ENCODE peak calls at places on chromosome 1, in five cellular contexts. O is OCI-LY7, Y is neuronal stem cell, E is AG09309, F is right lobe of liver. I is an unnamed sample.

GRCh38 chr1:215899901-215900300 is 332.8 kb downstream of the KCTD3 start:
- DNase-seq in F (no peak), E (no peak), O (no peak), Y (no peak), I (no peak)

GRCh38 chr1:57770772-57771171 is 346.9 kb upstream of the DAB1 start:
- DNase-seq in E (no peak), O (peak; percentile 2), Y (no peak), F (no peak), I (no peak)

GRCh38 chr1:17427696-17428660 is 11.5 kb downstream of the RCC2 start:
- DNase-seq in E (no peak), Y (no peak), O (no peak), F (no peak), I (no peak)

GRCh38 chr1:184502154-184502553 is 115.3 kb downstream of the C1orf21 start:
- DNase-seq in F (no peak), Y (no peak), E (no peak), O (no peak), I (no peak)

GRCh38 chr1:114111731-114112661 is 41.7 kb downstream of the SYT6 start:
- DNase-seq in E (no peak), O (no peak), F (no peak), Y (no peak), I (no peak)

GRCh38 chr1:234546890-234547788 is 62.8 kb downstream of the IRF2BP2 start:
- DNase-seq in F (no peak), E (no peak), Y (no peak), O (no peak), I (no peak)

GRCh38 chr1:101112051-101112770 is 86.6 kb upstream of the DPH5 start:
- DNase-seq in Y (no peak), E (no peak), F (peak; percentile 36), O (peak; percentile 35), I (no peak)

GRCh38 chr1:178774263-178774662 is 49.2 kb downstream of the RALGPS2 start:
- DNase-seq in Y (no peak), E (no peak), F (no peak), O (peak; percentile 48), I (peak; percentile 5)

GRCh38 chr1:87278791-87279190 is 49.9 kb upstream of the LMO4 start:
- DNase-seq in E (no peak), F (no peak), Y (no peak), O (no peak), I (no peak)

GRCh38 chr1:209839875-209840491 is 12.2 kb downstream of the UTP25 start:
- DNase-seq in F (no peak), Y (no peak), E (peak; percentile 76), O (no peak), I (peak; percentile 85)

GRCh38 chr1:96313216-96313615 is 408.4 kb upstream of the PTBP2 start:
- DNase-seq in F (no peak), Y (no peak), O (no peak), E (peak; percentile 41), I (no peak)

GRCh38 chr1:227855687-227856086 is 40.2 kb downstream of the PRSS38 start:
- DNase-seq in Y (no peak), O (no peak), F (no peak), E (no peak), I (no peak)

GRCh38 chr1:172638885-172639831 is 19.7 kb upstream of the FASLG start:
- DNase-seq in Y (no peak), F (no peak), O (no peak), E (peak; percentile 64), I (peak; percentile 86)

GRCh38 chr1:201720522-201720844 is 108.5 kb upstream of the IPO9 start:
- DNase-seq in E (no peak), Y (no peak), O (no peak), F (no peak), I (no peak)

GRCh38 chr1:201717286-201717685 is 111.7 kb upstream of the IPO9 start:
- DNase-seq in O (no peak), F (no peak), Y (no peak), E (no peak), I (no peak)

GRCh38 chr1:201718346-201719202 is 110.4 kb upstream of the IPO9 start:
- DNase-seq in F (no peak), E (no peak), O (no peak), Y (no peak), I (no peak)

GRCh38 chr1:201721131-201722049 is 107.6 kb upstream of the IPO9 start:
- DNase-seq in E (no peak), Y (no peak), F (no peak), O (no peak), I (no peak)

DNA sequence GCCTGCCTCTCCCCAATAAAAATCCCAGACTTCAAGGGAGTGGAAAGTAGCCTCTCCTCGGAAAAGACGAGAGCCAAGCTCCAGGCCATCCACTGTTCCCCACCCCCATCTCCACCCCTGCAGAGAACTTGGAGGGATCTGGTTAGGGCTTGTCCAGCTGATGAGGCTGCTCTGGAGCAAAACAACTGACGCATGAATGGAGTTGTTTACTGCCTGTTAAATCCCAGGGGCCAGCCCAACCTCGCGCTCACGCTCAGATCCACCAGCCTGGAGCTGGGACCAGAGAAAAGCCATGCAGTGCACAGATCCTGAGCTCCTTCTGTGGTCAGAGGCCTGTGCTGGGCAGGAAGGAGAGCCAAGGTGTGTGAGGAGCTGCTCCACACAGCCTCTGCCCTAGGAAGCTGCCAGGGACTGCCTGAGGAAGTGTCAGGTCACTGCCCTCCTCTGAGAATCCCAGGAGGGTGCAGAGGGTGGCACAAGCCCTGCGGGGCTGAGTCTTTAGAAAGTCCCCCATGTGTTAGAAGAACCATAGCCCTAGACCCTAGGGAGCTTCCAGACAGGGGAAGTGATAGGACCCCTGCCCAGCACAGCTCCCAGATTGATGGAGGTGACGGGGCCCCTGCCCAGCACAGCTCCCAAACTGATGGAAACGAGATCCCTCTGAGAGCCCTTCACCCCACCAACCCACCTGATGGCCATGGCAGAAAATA is 109.0 kb upstream of the IPO9 start:
- DNase-seq in O (no peak), E (peak; percentile 82), F (no peak), Y (no peak), I (no peak)
- H3K4me3 ChIP-seq in O (no peak overlapping the region), E (no peak overlapping the region), F (no peak overlapping the region), Y (no peak overlapping the region), I (no peak overlapping the region)

DNA sequence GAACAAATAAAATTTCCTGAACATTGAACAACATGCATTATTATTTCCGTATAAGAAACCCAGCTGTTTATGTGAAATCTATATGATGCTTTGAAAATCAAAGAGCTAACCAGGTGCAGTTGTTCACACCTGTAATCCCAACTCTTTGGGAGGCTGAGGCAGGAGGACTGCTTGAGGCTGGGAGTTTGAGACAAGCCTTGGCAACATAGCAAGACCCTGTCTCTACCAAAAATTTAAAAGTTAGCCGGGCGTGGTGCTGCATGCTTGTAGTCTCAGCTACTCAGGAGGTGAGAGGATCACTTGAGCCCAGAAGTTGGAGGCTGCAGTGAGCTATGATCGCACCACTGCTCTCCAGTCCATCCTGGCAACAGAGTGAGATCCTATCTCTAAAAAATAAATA is 4.8 kb upstream of the ZNF281 start:
- DNase-seq in O (no peak), F (no peak), E (no peak), Y (no peak), I (no peak)
- H3K4me3 ChIP-seq in O (no peak overlapping the region), F (no peak overlapping the region), E (no peak overlapping the region), Y (no peak overlapping the region), I (no peak overlapping the region)

GRCh38 chr1:116664366-116664983 is 3.1 kb downstream of the IGSF3 start:
- DNase-seq in Y (no peak), E (no peak), O (no peak), F (no peak), I (no peak)
- H3K4me3 ChIP-seq in Y (no peak overlapping the region), E (no peak overlapping the region), O (no peak overlapping the region), F (no peak overlapping the region), I (no peak overlapping the region)

DNA sequence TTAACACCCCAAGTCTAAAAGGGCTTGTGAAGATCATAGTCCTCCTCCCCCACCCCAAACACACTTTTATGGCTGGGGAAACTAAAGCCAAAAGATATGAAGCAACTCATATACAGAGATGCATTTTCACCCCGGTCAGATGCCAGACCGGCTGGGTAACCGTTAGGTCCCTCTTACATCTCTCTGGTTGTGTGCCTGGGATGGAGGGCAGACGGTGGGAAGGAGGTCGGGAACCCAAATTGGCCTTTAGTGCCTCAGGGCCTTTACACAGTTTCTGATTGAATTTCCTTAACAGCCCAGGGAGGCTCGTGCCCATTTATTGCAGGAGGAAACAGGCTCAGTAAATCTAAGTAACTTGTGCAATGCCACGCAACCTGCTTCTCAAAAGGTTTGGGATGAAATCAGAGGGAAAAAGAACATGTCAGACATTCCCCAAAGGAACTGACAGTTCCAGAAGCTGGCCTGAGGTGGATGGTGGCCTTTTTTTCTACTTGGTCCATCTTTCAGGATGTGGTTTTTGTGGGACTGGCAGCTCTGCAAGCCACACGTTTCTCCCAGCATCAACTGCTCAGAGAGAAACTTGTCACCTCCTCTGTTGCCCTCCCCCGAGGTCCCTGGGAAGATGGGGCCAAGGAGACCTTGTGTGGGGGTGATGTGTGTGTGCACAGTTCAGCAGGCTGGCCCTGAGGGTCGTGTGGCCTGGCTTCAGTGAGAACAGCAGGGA is 2.3 kb upstream of the DHRS3 start:
- DNase-seq in O (no peak), F (no peak), Y (no peak), E (no peak), I (no peak)
- H3K4me3 ChIP-seq in O (no peak overlapping the region), F (peak overlapping the region; percentile 92), Y (no peak overlapping the region), E (no peak overlapping the region), I (no peak overlapping the region)

GRCh38 chr1:219347843-219348475 is 174.3 kb downstream of the LYPLAL1 start:
- DNase-seq in Y (no peak), F (peak; percentile 21), O (no peak), E (no peak), I (no peak)
- H3K4me3 ChIP-seq in Y (peak overlapping the region; percentile 3), F (no peak overlapping the region), O (no peak overlapping the region), E (no peak overlapping the region), I (no peak overlapping the region)

GRCh38 chr1:153261793-153262371 is 2.4 kb downstream of the LORICRIN start:
- DNase-seq in O (no peak), F (no peak), Y (no peak), E (no peak), I (no peak)
- H3K4me3 ChIP-seq in O (no peak overlapping the region), F (peak overlapping the region; percentile 36), Y (peak overlapping the region; percentile 79), E (peak overlapping the region; percentile 13), I (peak overlapping the region; percentile 23)

I was measured in SJSA1.